ENCODE peak calls at places on chromosomes 12 and 14, in four cellular contexts. Z is amygdala; O is right atrium auricular region; Y is stimulated activated CD8-positive, alpha-beta memory T cell treated with anti-CD3 and anti-CD28 coated beads, Interleukin-7, amount 100 ng/mL, for 4 hours. F is an unnamed sample.

GRCh38 chr14:99075061-99075460 is 196.9 kb downstream of the BCL11B start:
- DNase-seq in Z (no peak), O (no peak), Y (no peak), F (no peak)

GRCh38 chr12:100656806-100657205 is 83.3 kb downstream of the GAS2L3 start:
- DNase-seq in Z (no peak), O (no peak), Y (no peak), F (no peak)

GRCh38 chr12:92629349-92630065 is 73.3 kb upstream of the PLEKHG7 start:
- DNase-seq in Z (no peak), O (no peak), Y (no peak), F (no peak)

GRCh38 chr12:116138781-116139180 is 138.7 kb downstream of the MED13L start:
- DNase-seq in Z (no peak), O (no peak), Y (no peak), F (no peak)

GRCh38 chr12:110245278-110245868 is 35.7 kb upstream of the ATP2A2 start:
- DNase-seq in Z (no peak), O (peak), Y (peak), F (no peak)

GRCh38 chr12:23929906-23930305 is 19.6 kb downstream of the SOX5 start:
- DNase-seq in Z (no peak), O (no peak), Y (no peak), F (no peak)

GRCh38 chr12:97308576-97309198 is 153.9 kb upstream of the RMST start:
- DNase-seq in Z (no peak), O (no peak), Y (no peak), F (no peak)

GRCh38 chr12:57771271-57771872 is 533 bp downstream of the METTL1 start:
- DNase-seq in Z (no peak), O (peak), Y (peak), F (no peak)

GRCh38 chr12:108691995-108692808 is 39.1 kb downstream of the CORO1C start:
- DNase-seq in Z (peak), O (no peak), Y (no peak), F (peak)

GRCh38 chr12:68451261-68452091 is 119.3 kb upstream of the MDM1 start:
- DNase-seq in Z (no peak), O (peak), Y (peak), F (no peak)

GRCh38 chr14:104256025-104256424 is 117.6 kb downstream of the KIF26A start:
- DNase-seq in Z (no peak), O (no peak), Y (no peak), F (no peak)